ENCODE peak calls at places on chromosomes 7 and 10, in ten cellular contexts. T is kidney; H is breast epithelium; S is caudate nucleus; N is SJSA1; V is adrenal gland; F is GM23338; M is pancreas; U is CD4-positive, alpha-beta T cell; Y is Karpas-422. G is an unnamed sample.

GRCh38 chr10:97332586-97333350 is 1.8 kb downstream of the FRAT2 start:
- DNase-seq in M (peak; percentile 64), N (no peak), T (peak; percentile 63), F (peak; percentile 59), V (peak; percentile 78), H (peak; percentile 34), U (no peak), S (peak; percentile 26), Y (no peak), G (no peak)

GRCh38 chr7:29839302-29839701 is 33.0 kb downstream of the WIPF3 start:
- DNase-seq in V (peak; percentile 35), T (no peak), M (no peak), F (no peak), Y (no peak), H (no peak), U (no peak), S (no peak), N (no peak), G (no peak)

GRCh38 chr7:151679073-151679708 is 159.5 kb upstream of the RHEB start:
- DNase-seq in F (no peak), M (no peak), Y (no peak), T (no peak), S (no peak), U (no peak), V (no peak), N (no peak), H (no peak), G (no peak)

GRCh38 chr10:60283397-60283796 is 106.3 kb downstream of the ANK3 start:
- DNase-seq in M (no peak), V (no peak), F (no peak), N (no peak), T (no peak), Y (no peak), U (no peak), S (no peak), H (no peak), G (no peak)

GRCh38 chr7:132270517-132270916 is 305.8 kb downstream of the PLXNA4 start:
- DNase-seq in N (no peak), M (no peak), Y (no peak), S (no peak), F (peak; percentile 47), T (no peak), U (no peak), H (no peak), V (no peak), G (no peak)

GRCh38 chr7:151724920-151725584 is 151.9 kb downstream of the PRKAG2 start:
- DNase-seq in Y (peak; percentile 96), T (peak; percentile 32), S (no peak), U (no peak), F (no peak), H (no peak), N (no peak), V (no peak), M (no peak), G (no peak)

GRCh38 chr10:59808896-59809643 is 55.8 kb upstream of the MRLN start:
- DNase-seq in U (peak; percentile 23), V (peak; percentile 92), S (peak; percentile 13), Y (peak; percentile 87), F (peak; percentile 78), M (peak; percentile 74), T (peak; percentile 80), H (peak; percentile 48), N (peak; percentile 70), G (peak; percentile 84)

GRCh38 chr10:78805176-78805575 is 263.6 kb upstream of the ZMIZ1 start:
- DNase-seq in U (no peak), F (no peak), V (peak; percentile 13), M (peak; percentile 31), N (peak; percentile 88), Y (no peak), H (peak; percentile 35), S (no peak), T (peak; percentile 79), G (no peak)

GRCh38 chr10:99292159-99292558 is 37.0 kb upstream of the CNNM1 start:
- DNase-seq in V (no peak), M (no peak), H (no peak), N (peak; percentile 51), F (no peak), S (no peak), T (no peak), Y (no peak), U (no peak), G (no peak)

GRCh38 chr10:63722537-63722936 is 201.3 kb downstream of the REEP3 start:
- DNase-seq in S (no peak), H (peak; percentile 89), U (no peak), V (no peak), N (no peak), Y (no peak), F (no peak), M (no peak), T (no peak), G (peak; percentile 93)

GRCh38 chr7:152076940-152077933 is 51.8 kb downstream of the GALNT11 start:
- DNase-seq in U (no peak), S (no peak), V (peak; percentile 58), M (peak; percentile 84), Y (no peak), F (no peak), T (no peak), H (no peak), N (no peak), G (no peak)

GRCh38 chr7:99839560-99840011 is 11.8 kb downstream of the CYP3A43 start:
- DNase-seq in H (no peak), Y (no peak), S (no peak), U (no peak), V (no peak), N (no peak), T (no peak), F (peak; percentile 59), M (no peak), G (no peak)
- H3K27ac ChIP-seq in H (no peak overlapping the region), Y (no peak overlapping the region), S (no peak overlapping the region), U (no peak overlapping the region), V (no peak overlapping the region), N (no peak overlapping the region), T (no peak overlapping the region), F (peak overlapping the region; percentile 82), M (no peak overlapping the region), G (no peak overlapping the region)

DNA sequence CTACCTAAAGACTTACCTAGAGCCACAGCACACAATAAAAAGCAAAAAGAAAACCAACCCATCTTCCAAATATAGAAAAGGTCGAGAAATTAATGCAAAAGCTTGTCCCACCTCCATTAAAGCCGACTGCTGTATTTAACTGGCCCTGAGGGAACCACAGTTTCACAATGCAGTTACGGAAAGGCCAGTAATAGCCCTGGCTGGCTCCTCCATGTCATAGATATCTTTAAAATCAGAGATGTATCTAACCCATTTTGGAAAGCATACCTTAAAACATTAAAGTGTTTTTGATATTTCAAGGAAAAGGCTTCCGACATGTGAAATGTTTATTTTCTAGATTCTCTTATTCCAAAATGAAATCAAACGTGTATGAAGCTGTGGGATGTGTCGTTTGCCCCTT is 23.0 kb downstream of the HDAC9 start:
- DNase-seq in M (no peak), T (no peak), Y (peak; percentile 51), N (no peak), V (no peak), H (no peak), U (no peak), F (no peak), S (no peak), G (no peak)
- H3K27ac ChIP-seq in M (no peak overlapping the region), T (no peak overlapping the region), Y (no peak overlapping the region), N (no peak overlapping the region), V (no peak overlapping the region), H (no peak overlapping the region), U (no peak overlapping the region), F (no peak overlapping the region), S (no peak overlapping the region), G (peak overlapping the region; percentile 85)

DNA sequence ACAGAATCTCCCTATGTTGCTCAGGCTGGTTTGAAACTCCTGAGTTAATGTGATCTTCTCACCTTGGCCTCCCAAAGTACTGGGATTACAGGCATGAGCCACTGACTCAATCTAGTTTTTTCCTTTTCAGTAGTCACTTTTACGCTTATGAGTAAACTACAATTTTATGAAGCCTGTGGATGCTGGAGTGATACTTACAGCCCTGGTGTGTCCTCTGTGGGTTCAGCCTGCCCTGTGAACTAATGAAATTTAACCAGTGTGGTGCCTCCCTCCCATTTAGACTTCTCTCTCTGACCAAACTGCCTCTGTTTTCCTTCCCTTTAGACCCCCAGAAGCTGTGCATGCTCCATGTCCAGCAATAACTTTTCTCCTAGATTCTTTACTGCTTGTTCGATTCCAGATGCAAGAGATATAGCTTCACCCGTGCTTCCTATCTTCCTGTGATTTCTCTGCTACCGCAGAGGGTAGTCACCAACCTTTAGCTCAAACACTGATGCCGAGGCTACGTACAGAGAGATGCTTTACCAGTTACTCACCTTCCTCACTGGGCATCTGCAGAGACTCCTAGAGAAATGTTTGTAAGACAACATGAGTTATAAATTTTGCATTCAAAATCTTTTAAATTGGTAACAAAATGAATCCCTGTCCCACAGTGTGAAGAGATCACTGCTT is 90.8 kb downstream of the KIAA1217 start:
- DNase-seq in U (no peak), M (no peak), S (no peak), T (no peak), F (no peak), Y (no peak), V (no peak), H (no peak), N (no peak), G (peak; percentile 4)
- H3K27ac ChIP-seq in U (no peak overlapping the region), M (no peak overlapping the region), S (no peak overlapping the region), T (no peak overlapping the region), F (no peak overlapping the region), Y (no peak overlapping the region), V (no peak overlapping the region), H (no peak overlapping the region), N (no peak overlapping the region), G (no peak overlapping the region)

GRCh38 chr10:132044803-132045202 is 20.9 kb upstream of the JAKMIP3 start:
- DNase-seq in N (no peak), V (no peak), Y (no peak), S (no peak), U (no peak), H (no peak), M (no peak), T (no peak), F (no peak), G (no peak)

GRCh38 chr10:132047575-132048293 is 18.0 kb upstream of the JAKMIP3 start:
- DNase-seq in T (peak; percentile 34), M (no peak), S (no peak), F (no peak), Y (no peak), V (no peak), N (no peak), U (no peak), H (no peak), G (no peak)

GRCh38 chr10:132050191-132050590 is 15.6 kb upstream of the JAKMIP3 start:
- DNase-seq in T (peak; percentile 35), S (no peak), V (no peak), F (no peak), M (no peak), H (no peak), U (no peak), N (no peak), Y (no peak), G (no peak)

GRCh38 chr10:132045324-132045723 is 20.4 kb upstream of the JAKMIP3 start:
- DNase-seq in S (no peak), M (no peak), F (no peak), Y (no peak), N (no peak), V (no peak), H (no peak), T (no peak), U (no peak), G (no peak)

DNA sequence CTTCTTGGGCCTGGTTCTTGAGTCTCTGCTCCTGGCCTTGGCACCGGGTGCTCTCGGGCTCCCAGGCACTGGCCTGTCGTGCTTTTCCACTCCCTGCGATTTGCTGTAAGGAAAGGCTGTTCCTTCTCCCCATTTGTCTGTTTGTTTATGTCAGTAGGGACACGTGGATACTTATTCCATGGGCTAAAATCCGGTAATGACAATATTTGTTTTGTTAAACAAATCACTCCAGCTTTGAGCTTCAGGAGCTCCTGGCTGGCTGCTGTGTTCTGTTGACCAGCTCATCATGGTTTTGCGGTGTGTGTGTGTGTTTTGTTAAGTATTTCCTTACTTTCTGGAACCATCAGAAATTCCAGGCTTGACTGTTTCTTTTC is 17.5 kb upstream of the JAKMIP3 start:
- DNase-seq in V (no peak), U (no peak), F (no peak), M (no peak), H (peak; percentile 21), T (no peak), Y (no peak), N (no peak), S (no peak), G (no peak)
- H3K27ac ChIP-seq in V (no peak overlapping the region), U (no peak overlapping the region), F (no peak overlapping the region), M (no peak overlapping the region), H (no peak overlapping the region), T (no peak overlapping the region), Y (no peak overlapping the region), N (no peak overlapping the region), S (no peak overlapping the region), G (no peak overlapping the region)